ENCODE peak calls at places on chromosomes 4 and X, in eight cellular contexts. E is foreskin fibroblast, D is NCI-H146, Z is iPS-NIHi11, Q is sciatic nerve, C is endothelial cell, K is amygdala, P is right cardiac atrium. A is an unnamed sample.

GRCh38 chr4:169151671-169152070 is 119.1 kb downstream of the SH3RF1 start:
- DNase-seq in Z (no peak), K (no peak), C (no peak), Q (no peak), E (peak), D (no peak), P (no peak), A (no peak)

GRCh38 chr4:8740666-8741395 is 130.8 kb downstream of the HMX1 start:
- DNase-seq in P (no peak), Z (no peak), D (no peak), C (no peak), E (no peak), K (no peak), Q (peak), A (peak)

GRCh38 chr4:39970559-39971270 is 7.0 kb downstream of the PDS5A start:
- DNase-seq in K (no peak), D (no peak), C (no peak), Z (no peak), E (peak), P (no peak), Q (peak), A (no peak)

GRCh38 chr4:6720202-6720699 is 4.3 kb downstream of the BLOC1S4 start:
- DNase-seq in D (peak), P (peak), Q (peak), C (peak), Z (peak), E (peak), K (peak), A (peak)

GRCh38 chrX:43580621-43581020 is 75.5 kb upstream of the MAOA start:
- DNase-seq in E (no peak), Z (no peak), P (no peak), Q (no peak), D (no peak), C (no peak), K (no peak), A (no peak)

GRCh38 chr4:149166365-149166764 is 649.3 kb downstream of the IQCM start:
- DNase-seq in D (no peak), K (no peak), Z (no peak), C (no peak), Q (no peak), P (no peak), E (no peak), A (no peak)

GRCh38 chrX:119118780-119119395 is 8.7 kb downstream of the KIAA1210 start:
- DNase-seq in P (peak), K (no peak), C (peak), Z (peak), Q (peak), E (peak), D (peak), A (peak)

GRCh38 chr4:25402521-25402920 is 25.5 kb downstream of the ANAPC4 start:
- DNase-seq in K (no peak), Z (no peak), D (no peak), E (no peak), C (no peak), Q (no peak), P (no peak), A (no peak)

GRCh38 chrX:74419861-74420193 is 1.5 kb upstream of the SLC16A2 start:
- DNase-seq in Z (no peak), C (peak), K (no peak), E (no peak), D (peak), Q (no peak), P (no peak), A (no peak)

GRCh38 chrX:20352504-20352903 is 85.8 kb upstream of the RPS6KA3 start:
- DNase-seq in C (no peak), P (no peak), K (no peak), D (no peak), Q (no peak), E (no peak), Z (no peak), A (no peak)

A was measured in SK-N-SH.